ENCODE peak calls at places on chromosome 13, in six cellular contexts. L is NCI-H345, K is H7, D is T follicular helper cell, Q is IMR-90, J is thoracic aorta. V is an unnamed sample.

GRCh38 chr13:74129500-74130144 is 4.6 kb downstream of the KLF12 start:
- DNase-seq in K (no peak), D (no peak), L (no peak), Q (no peak), J (no peak), V (no peak)

GRCh38 chr13:77832339-77833100 is 86.1 kb downstream of the EDNRB start:
- DNase-seq in J (no peak), Q (peak), L (no peak), K (no peak), D (no peak), V (no peak)

GRCh38 chr13:79481685-79482052 is 714 bp downstream of the NDFIP2 start:
- DNase-seq in L (peak), J (no peak), D (peak), Q (no peak), K (no peak), V (no peak)

GRCh38 chr13:107531816-107532215 is 683.5 kb downstream of the LIG4 start:
- DNase-seq in L (no peak), Q (no peak), K (no peak), D (no peak), J (no peak), V (no peak)

GRCh38 chr13:95784161-95784880 is 107.4 kb downstream of the DNAJC3 start:
- DNase-seq in L (no peak), D (no peak), Q (peak), K (no peak), J (no peak), V (no peak)

GRCh38 chr13:40974460-40975407 is 44.4 kb downstream of the ELF1 start:
- DNase-seq in J (no peak), K (peak), L (no peak), Q (peak), D (no peak), V (peak)

GRCh38 chr13:37485766-37486165 is 112.8 kb downstream of the POSTN start:
- DNase-seq in L (no peak), Q (peak), K (no peak), J (no peak), D (no peak), V (no peak)

GRCh38 chr13:50599927-50600326 is 243.6 kb downstream of the DLEU7 start:
- DNase-seq in J (no peak), L (no peak), D (no peak), K (no peak), Q (no peak), V (no peak)

GRCh38 chr13:20924758-20925394 is 22.3 kb upstream of the XPO4 start:
- DNase-seq in D (peak), Q (peak), K (peak), J (no peak), L (peak), V (peak)

GRCh38 chr13:38636106-38636505 is 50.8 kb upstream of the FREM2 start:
- DNase-seq in J (no peak), Q (no peak), D (no peak), K (no peak), L (no peak), V (no peak)

GRCh38 chr13:20125129-20125782 is 35.6 kb downstream of the GJA3 start:
- DNase-seq in J (no peak), D (no peak), K (no peak), L (no peak), Q (peak), V (no peak)

GRCh38 chr13:26500618-26501320 is 56.7 kb upstream of the WASF3 start:
- DNase-seq in K (no peak), D (no peak), J (no peak), L (no peak), Q (no peak), V (no peak)

GRCh38 chr13:42041017-42041683 is 7.3 kb upstream of the DGKH start:
- DNase-seq in Q (peak), K (peak), L (peak), D (no peak), J (no peak), V (peak)

GRCh38 chr13:107866007-107866665 is 349.2 kb downstream of the LIG4 start:
- DNase-seq in J (no peak), L (peak), Q (peak), D (no peak), K (peak), V (peak)

GRCh38 chr13:49641810-49642291 is 13.5 kb downstream of the ARL11 start:
- DNase-seq in K (no peak), D (no peak), Q (peak), J (no peak), L (no peak), V (no peak)

GRCh38 chr13:103067751-103068563 is 1.7 kb upstream of the SLC10A2 start:
- DNase-seq in D (no peak), Q (no peak), K (peak), L (peak), J (no peak), V (peak)

GRCh38 chr13:80307401-80307987 is 33.4 kb downstream of the SPRY2 start:
- DNase-seq in J (no peak), Q (no peak), K (no peak), L (no peak), D (no peak), V (no peak)

GRCh38 chr13:111467111-111467890 is 146.9 kb downstream of the TEX29 start:
- DNase-seq in L (no peak), D (no peak), Q (no peak), K (no peak), J (no peak), V (no peak)

GRCh38 chr13:84684804-84685203 is 802.5 kb upstream of the SLITRK1 start:
- DNase-seq in L (no peak), D (no peak), Q (peak), J (no peak), K (no peak), V (no peak)

GRCh38 chr13:33017410-33017929 is 1.2 kb downstream of the KL start:
- DNase-seq in D (no peak), K (peak), L (no peak), Q (peak), J (no peak), V (peak)

GRCh38 chr13:43749503-43749902 is 37.3 kb downstream of the ENOX1 start:
- DNase-seq in J (no peak), D (no peak), L (peak), K (no peak), Q (no peak), V (no peak)

GRCh38 chr13:29362849-29363604 is 232.5 kb downstream of the SLC7A1 start:
- DNase-seq in Q (peak), D (peak), K (peak), L (peak), J (no peak), V (peak)

GRCh38 chr13:45674908-45675307 is 27.2 kb upstream of the CBY2 start:
- DNase-seq in D (no peak), J (no peak), L (peak), Q (peak), K (no peak), V (peak)

GRCh38 chr13:104779311-104779710 is 1713.1 kb upstream of the SLC10A2 start:
- DNase-seq in K (peak), J (no peak), Q (peak), D (no peak), L (no peak), V (peak)

GRCh38 chr13:105207586-105208293 is 1327.7 kb downstream of the EFNB2 start:
- DNase-seq in J (no peak), Q (peak), L (no peak), K (no peak), D (no peak), V (no peak)

GRCh38 chr13:112616586-112617381 is 28.8 kb upstream of the TUBGCP3 start:
- DNase-seq in D (no peak), L (no peak), K (peak), J (no peak), Q (peak), V (peak)

GRCh38 chr13:93984876-93985275 is 494.6 kb downstream of the DCT start:
- DNase-seq in K (peak), J (no peak), L (no peak), Q (no peak), D (no peak), V (peak)

GRCh38 chr13:33230178-33230881 is 55.2 kb downstream of the STARD13 start:
- DNase-seq in L (no peak), Q (peak), D (no peak), K (no peak), J (no peak), V (no peak)

GRCh38 chr13:25214371-25215252 is 42.5 kb upstream of the AMER2 start:
- DNase-seq in J (no peak), K (no peak), L (no peak), D (no peak), Q (peak), V (peak)

GRCh38 chr13:112978561-112979405 is 9.8 kb downstream of the MCF2L start:
- DNase-seq in K (peak), J (no peak), L (no peak), Q (no peak), D (no peak), V (no peak)

GRCh38 chr13:49657241-49657641 is 28.9 kb downstream of the ARL11 start:
- DNase-seq in D (no peak), Q (no peak), K (peak), L (no peak), J (no peak), V (no peak)

GRCh38 chr13:100131863-100132574 is 43.1 kb downstream of the PCCA start:
- DNase-seq in L (no peak), K (no peak), Q (peak), D (no peak), J (no peak), V (no peak)

GRCh38 chr13:101965096-101965495 is 436.8 kb downstream of the FGF14 start:
- DNase-seq in Q (no peak), D (no peak), L (no peak), J (no peak), K (no peak), V (no peak)

GRCh38 chr13:99726261-99726894 is 225.1 kb downstream of the TM9SF2 start:
- DNase-seq in J (no peak), K (peak), Q (no peak), D (no peak), L (no peak), V (peak)

GRCh38 chr13:42369071-42369795 is 97.3 kb downstream of the AKAP11 start:
- DNase-seq in J (no peak), D (no peak), L (no peak), Q (no peak), K (no peak), V (no peak)

GRCh38 chr13:23984541-23984940 is 87.2 kb upstream of the C1QTNF9B start:
- DNase-seq in D (no peak), L (no peak), K (no peak), J (no peak), Q (no peak), V (no peak)